ENCODE peak calls at places on chromosomes 1 and 21, in five cellular contexts. J, M, Q, V and S are unnamed samples.

GRCh38 chr1:53328009-53328489 is at the start of gene LRP8:
- DNase-seq in J (peak), M (peak), Q (peak), V (peak), S (peak)

GRCh38 chr1:93459126-93459525 is 11.2 kb downstream of the FNBP1L start:
- DNase-seq in J (no peak), M (no peak), Q (peak), V (no peak), S (no peak)

GRCh38 chr1:224262373-224263054 is 67.5 kb downstream of the NVL start:
- DNase-seq in J (no peak), M (no peak), Q (no peak), V (no peak), S (no peak)

GRCh38 chr1:28792644-28793121 is 19.3 kb upstream of the OPRD1 start:
- DNase-seq in J (no peak), M (no peak), Q (no peak), V (no peak), S (no peak)

GRCh38 chr1:47818682-47819502 is 178.3 kb downstream of the TRABD2B start:
- DNase-seq in J (no peak), M (no peak), Q (peak), V (no peak), S (no peak)

GRCh38 chr1:234893725-234894630 is 234.7 kb downstream of the TOMM20 start:
- DNase-seq in J (no peak), M (no peak), Q (peak), V (peak), S (no peak)

GRCh38 chr21:44647222-44647552 is 973 bp downstream of the KRTAP10-11 start:
- DNase-seq in J (no peak), M (no peak), Q (no peak), V (no peak), S (no peak)

GRCh38 chr1:146034976-146035469 is 13.5 kb upstream of the HJV start:
- DNase-seq in J (peak), M (peak), Q (no peak), V (no peak), S (no peak)

GRCh38 chr21:37871121-37871862 is 45.0 kb downstream of the KCNJ6 start:
- DNase-seq in J (peak), M (no peak), Q (peak), V (no peak), S (no peak)

GRCh38 chr1:5990913-5991783 is 1.1 kb downstream of the NPHP4 start:
- DNase-seq in J (no peak), M (peak), Q (peak), V (peak), S (peak)

GRCh38 chr1:151579436-151580225 is 32.2 kb upstream of the SNX27 start:
- DNase-seq in J (no peak), M (no peak), Q (peak), V (no peak), S (no peak)

GRCh38 chr1:196517193-196517592 is 91.0 kb downstream of the KCNT2 start:
- DNase-seq in J (no peak), M (no peak), Q (no peak), V (no peak), S (no peak)

GRCh38 chr1:23915470-23915869 is 2.3 kb upstream of the CNR2 start:
- DNase-seq in J (no peak), M (no peak), Q (no peak), V (no peak), S (no peak)

GRCh38 chr1:18532390-18533170 is 51.9 kb downstream of the KLHDC7A start:
- DNase-seq in J (no peak), M (no peak), Q (no peak), V (no peak), S (peak)

GRCh38 chr1:155079487-155080249 is 1.0 kb downstream of the EFNA3 start:
- DNase-seq in J (no peak), M (no peak), Q (no peak), V (no peak), S (peak)

GRCh38 chr1:29380532-29380931 is 144.2 kb downstream of the PTPRU start:
- DNase-seq in J (no peak), M (no peak), Q (peak), V (no peak), S (no peak)

GRCh38 chr1:195754297-195754696 is 853.9 kb downstream of the KCNT2 start:
- DNase-seq in J (no peak), M (no peak), Q (no peak), V (no peak), S (no peak)

GRCh38 chr21:16330340-16331319 is 600.8 kb downstream of the USP25 start:
- DNase-seq in J (peak), M (peak), Q (peak), V (no peak), S (no peak)

GRCh38 chr1:245605480-245606156 is 450.8 kb downstream of the KIF26B start:
- DNase-seq in J (no peak), M (no peak), Q (peak), V (no peak), S (peak)

GRCh38 chr1:112549590-112549989 is 40.8 kb downstream of the WNT2B start:
- DNase-seq in J (no peak), M (no peak), Q (no peak), V (no peak), S (no peak)

GRCh38 chr1:174877208-174877673 is 122.5 kb upstream of the CACYBP start:
- DNase-seq in J (no peak), M (no peak), Q (no peak), V (no peak), S (no peak)

GRCh38 chr1:168618351-168618750 is 41.9 kb downstream of the XCL1 start:
- DNase-seq in J (no peak), M (peak), Q (no peak), V (no peak), S (no peak)

GRCh38 chr1:233901495-233901894 is 3.0 kb upstream of the SLC35F3 start:
- DNase-seq in J (no peak), M (no peak), Q (no peak), V (no peak), S (no peak)

GRCh38 chr1:44894591-44894990 is 51.5 kb upstream of the PTCH2 start:
- DNase-seq in J (no peak), M (no peak), Q (peak), V (no peak), S (no peak)